ENCODE peak calls at places on chromosomes 3 and 15, in four cellular contexts. Q is HepG2, O is HCT116, C is K562. E is an unnamed sample.

GRCh38 chr3:160384639-160385312 is 14.2 kb downstream of the IFT80 start:
- DNase-seq in O (no peak), Q (no peak), C (no peak), E (no peak)

GRCh38 chr15:89813381-89814111 is 1.1 kb downstream of the ANPEP start:
- DNase-seq in O (no peak), Q (no peak), C (no peak), E (no peak)

GRCh38 chr3:127822166-127822835 is at the start of gene MGLL:
- DNase-seq in C (no peak), O (no peak), Q (no peak), E (no peak)

GRCh38 chr15:42688301-42688700 is 48.6 kb downstream of the CDAN1 start:
- DNase-seq in O (no peak), C (no peak), Q (no peak), E (no peak)

GRCh38 chr3:144942093-144942492 is 970.5 kb downstream of the DIPK2A start:
- DNase-seq in Q (no peak), O (no peak), C (no peak), E (no peak)

GRCh38 chr3:61236556-61236955 is 14.7 kb downstream of the FHIT start:
- DNase-seq in O (no peak), C (no peak), Q (no peak), E (no peak)

GRCh38 chr3:57791245-57791644 is 35.1 kb downstream of the SLMAP start:
- DNase-seq in O (no peak), C (no peak), Q (peak), E (no peak)

GRCh38 chr3:61250784-61251173 is 473 bp downstream of the FHIT start:
- DNase-seq in C (peak), Q (peak), O (peak), E (no peak)

GRCh38 chr3:129001817-129002572 is 891 bp downstream of the EFCC1 start:
- DNase-seq in Q (no peak), O (no peak), C (no peak), E (no peak)

GRCh38 chr3:47347217-47347801 is 33.5 kb upstream of the PTPN23 start:
- DNase-seq in C (peak), Q (no peak), O (no peak), E (no peak)

GRCh38 chr3:174363256-174363655 is 495.9 kb upstream of the NAALADL2 start:
- DNase-seq in Q (no peak), C (no peak), O (no peak), E (no peak)

GRCh38 chr3:176623751-176624150 is 573.5 kb downstream of the TBL1XR1 start:
- DNase-seq in C (no peak), O (no peak), Q (no peak), E (no peak)

GRCh38 chr3:18649666-18650363 is 224.7 kb upstream of the SATB1 start:
- DNase-seq in O (no peak), Q (no peak), C (no peak), E (no peak)

GRCh38 chr15:74053497-74053896 is 28.9 kb downstream of the GOLGA6A start:
- DNase-seq in C (no peak), Q (no peak), O (no peak), E (no peak)

GRCh38 chr3:125120370-125121122 is 64.7 kb upstream of the HEG1 start:
- DNase-seq in O (no peak), Q (no peak), C (no peak), E (no peak)

GRCh38 chr15:23035964-23036566 is 3.3 kb downstream of the TUBGCP5 start:
- DNase-seq in Q (peak), O (peak), C (peak), E (peak)

GRCh38 chr3:194688207-194688711 is 2.6 kb downstream of the FAM43A start:
- DNase-seq in O (no peak), C (no peak), Q (peak), E (no peak)

GRCh38 chr3:45090855-45091254 is 55.3 kb downstream of the CDCP1 start:
- DNase-seq in Q (no peak), O (no peak), C (no peak), E (no peak)

GRCh38 chr3:45087155-45087554 is 59.0 kb downstream of the CDCP1 start:
- DNase-seq in O (no peak), C (no peak), Q (no peak), E (no peak)

GRCh38 chr3:45084820-45085816 is 59.0 kb downstream of the CLEC3B start:
- DNase-seq in Q (peak), O (no peak), C (no peak), E (no peak)

GRCh38 chr3:45088959-45089358 is 57.2 kb downstream of the CDCP1 start:
- DNase-seq in C (no peak), O (no peak), Q (no peak), E (no peak)

DNA sequence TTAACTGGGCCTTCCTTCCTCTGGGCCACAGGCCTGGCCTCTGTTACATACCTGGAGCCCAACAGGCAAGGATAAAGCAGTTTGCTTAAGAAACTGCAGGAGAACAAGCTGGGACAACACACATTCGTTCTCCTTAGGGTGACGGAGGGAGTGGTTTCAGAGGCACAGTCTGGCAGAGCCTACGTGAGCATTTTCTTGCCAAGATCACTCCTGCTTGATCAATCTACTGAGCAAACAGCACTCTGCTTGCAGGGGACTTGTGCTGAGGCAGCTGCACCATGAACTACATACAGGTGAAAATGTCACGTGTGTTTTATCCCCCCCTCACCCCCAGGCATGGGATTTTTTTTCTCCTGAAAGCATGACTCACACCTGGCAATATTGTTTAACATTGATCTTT is 57.6 kb downstream of the CDCP1 start:
- DNase-seq in O (no peak), C (no peak), Q (no peak), E (no peak)
- H3K27ac ChIP-seq in O (no peak), C (no peak), Q (no peak), E (no peak)

DNA sequence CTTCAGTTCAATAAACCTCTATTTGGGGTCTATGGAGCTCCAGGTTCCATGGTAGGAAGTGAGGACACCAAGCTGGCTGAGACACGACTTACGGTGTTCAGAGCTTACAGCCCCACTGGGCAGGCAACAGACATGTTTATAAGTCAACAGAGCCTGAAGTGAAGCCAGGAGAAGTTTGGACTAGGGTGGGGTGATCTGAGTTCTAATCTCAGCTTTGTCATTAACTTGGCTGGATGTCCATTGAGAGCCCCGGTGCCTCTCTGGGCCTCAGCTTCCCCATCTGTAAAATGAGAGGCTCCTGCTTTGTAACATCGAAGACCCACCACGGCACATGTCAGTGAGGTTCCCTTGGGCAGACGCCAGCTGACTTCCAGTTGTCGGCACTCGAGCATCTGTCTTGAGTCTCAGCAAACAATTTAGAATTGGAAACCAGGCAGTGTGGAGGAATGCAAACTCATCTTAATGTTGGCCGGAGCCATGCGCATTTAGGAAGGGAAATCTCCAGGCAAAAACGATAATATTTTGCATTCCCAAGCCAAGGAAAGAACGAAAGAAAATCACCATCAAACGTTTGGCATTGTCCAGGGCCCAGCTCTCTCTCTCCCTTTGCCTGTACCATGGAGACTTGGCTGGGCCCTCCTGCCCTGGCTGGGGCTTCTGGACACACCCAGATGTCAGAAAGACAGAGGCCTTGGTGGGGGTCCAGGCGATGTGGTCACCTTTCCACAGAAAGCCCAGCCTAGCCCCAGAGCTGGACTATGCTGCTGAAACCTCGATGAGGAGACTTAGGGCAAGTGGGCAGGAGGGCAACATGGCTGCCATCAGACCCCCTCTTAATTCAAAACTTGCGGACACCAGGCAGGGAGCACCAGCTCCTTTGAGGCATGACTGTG is 18.4 kb downstream of the ITGA11 start:
- DNase-seq in C (no peak), O (no peak), Q (no peak), E (no peak)
- TF ChIP-seq TCF7L2 in C (no peak), O (no peak), Q (no peak), E (no peak)

GRCh38 chr3:135471911-135472310 is 493.6 kb upstream of the PPP2R3A start:
- DNase-seq in O (no peak), Q (no peak), C (no peak), E (no peak)
- H3K27ac ChIP-seq in O (no peak), Q (no peak), C (no peak), E (no peak)

DNA sequence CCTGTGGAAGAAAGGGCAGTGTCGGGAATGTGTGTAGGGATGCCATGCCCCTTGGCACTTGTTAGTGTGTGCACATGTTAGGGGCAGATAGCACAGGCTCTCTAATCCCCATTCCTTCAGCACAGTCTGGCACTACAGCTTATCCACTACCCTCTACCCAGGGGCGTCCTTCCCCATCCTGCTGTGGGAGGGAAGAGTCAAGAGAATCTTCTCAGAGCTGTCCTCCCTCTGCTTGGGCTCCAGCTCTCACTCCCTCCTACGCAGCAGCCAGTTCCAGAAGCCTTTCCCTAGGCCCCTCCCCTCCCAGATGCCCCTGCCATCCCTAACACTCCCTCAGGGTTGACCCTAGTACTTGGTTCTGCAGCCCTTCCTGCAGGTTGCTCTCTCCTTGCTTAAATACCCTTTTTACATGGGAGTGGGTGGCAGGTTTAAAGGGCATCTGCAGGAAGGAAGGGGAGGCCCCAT is 815 bp upstream of the GRM2 start:
- DNase-seq in C (no peak), Q (no peak), O (no peak), E (no peak)
- TF ChIP-seq TCF7L2 in C (no peak), Q (no peak), O (no peak), E (no peak)

DNA sequence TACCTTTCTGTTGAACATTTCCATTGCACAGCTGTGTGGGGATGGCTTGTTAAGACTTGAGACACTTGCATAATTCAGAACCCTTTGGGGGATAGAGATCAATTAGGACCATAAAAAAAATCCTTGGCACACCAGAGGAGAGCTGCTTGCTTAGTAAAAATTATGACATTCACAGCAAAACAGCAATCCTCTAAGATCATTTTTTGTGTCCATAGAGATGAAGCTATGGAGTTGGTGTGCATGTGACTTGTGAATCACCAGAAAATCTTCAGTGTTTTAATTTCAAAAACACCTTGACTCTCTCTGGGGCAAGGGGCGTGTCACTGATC is 7.7 kb downstream of the COL8A1 start:
- DNase-seq in C (no peak), O (no peak), Q (no peak), E (no peak)
- H3K27ac ChIP-seq in C (no peak), O (no peak), Q (no peak), E (no peak)

GRCh38 chr3:28844688-28845324 is 436.1 kb upstream of the RBMS3 start:
- DNase-seq in Q (no peak), C (no peak), O (no peak), E (no peak)

GRCh38 chr3:28841436-28841835 is 439.4 kb upstream of the RBMS3 start:
- DNase-seq in C (no peak), Q (no peak), O (no peak), E (no peak)

GRCh38 chr3:28835751-28836150 is 445.1 kb upstream of the RBMS3 start:
- DNase-seq in O (no peak), Q (no peak), C (no peak), E (no peak)

GRCh38 chr3:28836199-28836598 is 444.7 kb upstream of the RBMS3 start:
- DNase-seq in O (no peak), Q (no peak), C (no peak), E (no peak)

DNA sequence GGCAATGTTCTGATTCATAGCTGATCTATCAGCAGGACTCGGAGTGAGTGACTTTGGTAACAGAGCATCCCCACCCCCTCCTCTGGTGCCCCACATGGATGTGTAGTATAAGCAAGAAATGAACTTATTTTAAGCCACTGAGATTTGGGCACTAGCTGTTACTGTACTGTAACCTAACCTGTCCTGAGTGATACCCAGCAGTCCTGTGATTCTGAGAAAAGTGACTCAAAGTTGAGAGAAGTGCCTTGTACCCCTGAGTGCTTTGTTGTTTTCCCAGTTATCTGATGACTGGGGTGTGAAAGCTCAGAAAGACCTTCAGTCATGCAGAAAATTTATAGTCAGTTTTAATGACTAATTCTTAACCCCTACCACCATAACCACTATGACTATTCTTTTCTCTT is 439.9 kb upstream of the RBMS3 start:
- DNase-seq in Q (no peak), O (no peak), C (no peak), E (no peak)
- TF ChIP-seq TCF7L2 in Q (no peak), O (no peak), C (no peak), E (no peak)

DNA sequence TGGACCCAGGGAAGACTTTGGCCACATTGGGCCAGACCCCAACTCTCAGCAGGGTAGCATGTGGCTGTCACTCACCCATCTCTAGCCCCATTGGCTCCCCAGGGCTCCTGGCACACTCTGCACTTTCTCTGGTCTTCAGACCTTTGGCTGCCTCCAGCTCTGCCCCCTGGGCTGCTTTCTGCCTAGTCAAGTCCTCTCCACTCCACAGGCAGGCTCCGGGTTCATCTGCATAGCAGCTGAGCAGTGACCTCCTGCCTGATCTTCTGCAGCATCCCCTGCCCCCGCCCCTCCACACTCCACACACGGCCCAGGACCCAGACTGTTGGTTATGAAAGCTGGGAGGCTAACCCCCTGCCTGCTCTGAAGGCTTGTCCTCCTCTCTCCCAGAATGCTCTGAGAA is 8.4 kb upstream of the C15orf39 start:
- DNase-seq in O (no peak), C (no peak), Q (no peak), E (no peak)
- H3K27ac ChIP-seq in O (no peak), C (no peak), Q (no peak), E (no peak)

DNA sequence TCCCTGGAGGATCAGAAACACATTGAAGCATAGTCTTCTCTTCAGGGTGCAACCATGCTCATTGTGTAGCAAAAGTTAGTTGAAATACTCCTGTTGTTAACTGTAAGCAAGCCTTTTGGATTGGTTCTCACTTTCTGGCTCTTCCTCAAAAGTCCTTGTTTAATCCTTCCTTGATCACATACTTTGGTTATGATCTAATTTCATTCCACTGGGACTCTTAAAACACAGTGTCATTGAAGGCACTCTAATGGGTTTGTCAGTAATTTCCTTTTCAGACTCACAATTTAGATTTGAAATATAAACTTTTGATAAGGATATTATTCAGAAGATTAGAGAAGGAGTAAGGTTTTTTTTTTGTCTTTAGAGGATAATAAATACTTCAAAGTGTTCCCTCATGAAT is 451.7 kb upstream of the SGO1 start:
- DNase-seq in C (no peak), O (no peak), Q (no peak), E (no peak)
- TF ChIP-seq TCF7L2 in C (no peak), O (no peak), Q (no peak), E (no peak)

DNA sequence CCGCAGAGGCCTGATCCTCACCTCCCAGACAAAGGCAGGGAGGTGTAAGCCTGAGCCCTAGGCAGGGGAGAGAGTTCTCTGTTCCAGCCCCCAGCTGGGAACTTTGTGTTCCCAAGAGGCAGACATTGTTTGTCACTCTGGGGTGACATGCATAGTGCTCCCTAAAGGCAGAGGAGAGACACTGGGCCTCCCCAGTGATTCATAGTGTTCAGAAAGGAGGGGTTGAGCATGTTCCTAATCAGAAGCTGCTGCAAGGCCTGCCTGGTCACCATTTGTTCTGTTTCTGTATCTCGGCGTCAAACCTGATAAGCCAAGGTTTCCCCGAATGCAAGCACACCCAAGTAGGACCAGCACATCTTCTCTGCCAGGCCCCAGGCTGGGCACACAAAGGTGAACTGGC is 24.0 kb upstream of the SLC6A6 start:
- DNase-seq in O (no peak), C (no peak), Q (no peak), E (no peak)
- H3K27ac ChIP-seq in O (no peak), C (no peak), Q (no peak), E (no peak)

E was measured in Panc1.